ENCODE peak calls at places on chromosomes 1 and 21, in five cellular contexts. W is GM12891; D is H9; E is pancreas; I is CD8-positive, alpha-beta memory T cell. R is an unnamed sample.

GRCh38 chr1:98700228-98700627 is 38.7 kb downstream of the SNX7 start:
- DNase-seq in D (no peak), W (no peak), E (no peak), I (no peak), R (no peak)

GRCh38 chr1:206661161-206661820 is 23.4 kb upstream of the MAPKAPK2 start:
- DNase-seq in I (no peak), E (no peak), W (no peak), D (no peak), R (no peak)

GRCh38 chr1:161962094-161962887 is 61.4 kb downstream of the OLFML2B start:
- DNase-seq in E (no peak), I (no peak), W (peak; percentile 41), D (no peak), R (no peak)

GRCh38 chr1:234515411-234515810 is 36.4 kb upstream of the TARBP1 start:
- DNase-seq in I (no peak), E (no peak), W (no peak), D (no peak), R (no peak)

GRCh38 chr21:34261841-34262832 is 101.7 kb upstream of the KCNE2 start:
- DNase-seq in W (no peak), I (no peak), D (no peak), E (no peak), R (no peak)

GRCh38 chr1:66445492-66446181 is 88.3 kb upstream of the SGIP1 start:
- DNase-seq in D (no peak), I (no peak), W (no peak), E (no peak), R (no peak)

GRCh38 chr1:107559881-107560280 is 405.1 kb downstream of the VAV3 start:
- DNase-seq in E (no peak), W (no peak), D (no peak), I (no peak), R (no peak)

GRCh38 chr1:57329001-57329400 is 94.9 kb downstream of the DAB1 start:
- DNase-seq in D (no peak), I (no peak), E (no peak), W (no peak), R (no peak)

GRCh38 chr1:4711191-4711915 is 56.9 kb downstream of the AJAP1 start:
- DNase-seq in D (peak; percentile 67), E (no peak), W (no peak), I (no peak), R (no peak)

GRCh38 chr21:23401278-23401677 is 2206.0 kb downstream of the MRPL39 start:
- DNase-seq in D (no peak), W (no peak), I (no peak), E (no peak), R (peak; percentile 1)

GRCh38 chr1:226664413-226665101 is 74.5 kb downstream of the ITPKB start:
- DNase-seq in D (no peak), E (peak; percentile 80), W (no peak), I (no peak), R (no peak)

GRCh38 chr1:167409183-167409582 is 109.1 kb downstream of the CD247 start:
- DNase-seq in D (no peak), E (no peak), W (no peak), I (no peak), R (no peak)

GRCh38 chr1:110393286-110393685 is 2.5 kb upstream of the SLC16A4 start:
- DNase-seq in I (no peak), D (no peak), E (no peak), W (no peak), R (no peak)

GRCh38 chr1:22142315-22143064 is 407 bp downstream of the WNT4 start:
- DNase-seq in D (no peak), W (peak; percentile 74), I (no peak), E (no peak), R (peak; percentile 76)

GRCh38 chr1:221735976-221736375 is 5.9 kb downstream of the DUSP10 start:
- DNase-seq in D (no peak), W (no peak), E (no peak), I (no peak), R (no peak)

R was measured in HuH-7.5.